ENCODE peak calls at places on chromosomes 13 and 19, in six cellular contexts. G is tibial artery; L is effector memory CD4-positive, alpha-beta T cell; C is uterus; U is cardiac muscle cell; Q is PC-9. Z is an unnamed sample. For H3K4me1, the result is how much of the 10 kb centered on the place peaks cover.

GRCh38 chr13:98930014-98930625 is 47.7 kb downstream of the DOCK9 start:
- DNase-seq in U (no peak), Q (no peak), C (no peak), G (no peak), L (no peak), Z (no peak)

GRCh38 chr13:26255717-26256277 is 1.9 kb downstream of the CDK8 start:
- DNase-seq in Q (no peak), L (no peak), G (no peak), C (no peak), U (peak), Z (no peak)

GRCh38 chr13:50485979-50486935 is 357.2 kb downstream of the DLEU7 start:
- DNase-seq in L (no peak), Q (no peak), U (peak), C (no peak), G (no peak), Z (no peak)

GRCh38 chr19:58054792-58055482 is 4.1 kb upstream of the ZNF135 start:
- DNase-seq in C (peak), G (no peak), Q (no peak), L (no peak), U (peak), Z (no peak)

GRCh38 chr19:35040826-35041547 is 534 bp upstream of the HPN start:
- DNase-seq in G (peak), U (peak), L (no peak), C (peak), Q (peak), Z (no peak)

GRCh38 chr13:104584481-104584880 is 1518.3 kb upstream of the SLC10A2 start:
- DNase-seq in C (no peak), L (no peak), Q (no peak), G (no peak), U (peak), Z (no peak)

GRCh38 chr13:43767351-43767901 is 19.3 kb downstream of the ENOX1 start:
- DNase-seq in Q (no peak), C (peak), L (no peak), U (peak), G (no peak), Z (no peak)

GRCh38 chr13:31947105-31947504 is 84.5 kb upstream of the FRY start:
- DNase-seq in Q (no peak), U (no peak), C (no peak), L (no peak), G (no peak), Z (no peak)

GRCh38 chr19:19261350-19262189 is 11.5 kb downstream of the TM6SF2 start:
- DNase-seq in G (no peak), L (no peak), C (no peak), U (no peak), Q (no peak), Z (no peak)

GRCh38 chr19:44689290-44690130 is 9.4 kb upstream of the CEACAM16 start:
- DNase-seq in L (peak), Q (peak), G (peak), U (peak), C (peak), Z (peak)

GRCh38 chr19:28643284-28643683 is 569.7 kb downstream of the UQCRFS1 start:
- DNase-seq in L (no peak), U (no peak), Q (no peak), G (no peak), C (no peak), Z (no peak)

GRCh38 chr19:996051-996838 is 4.0 kb upstream of the GRIN3B start:
- DNase-seq in G (no peak), U (peak), L (peak), Q (peak), C (no peak), Z (peak)

GRCh38 chr13:98401936-98402335 is 175.0 kb downstream of the STK24 start:
- DNase-seq in Q (no peak), L (no peak), G (no peak), U (no peak), C (no peak), Z (no peak)

GRCh38 chr19:56309511-56310185 is 5.0 kb downstream of the ZSCAN5A start:
- DNase-seq in C (no peak), Q (peak), U (peak), L (peak), G (no peak), Z (peak)

GRCh38 chr13:46179576-46180368 is 2.2 kb downstream of the LCP1 start:
- DNase-seq in L (peak), C (no peak), Q (no peak), G (peak), U (no peak), Z (peak)

GRCh38 chr13:20590568-20590967 is 23.6 kb downstream of the IFT88 start:
- DNase-seq in L (no peak), G (no peak), Q (no peak), C (no peak), U (no peak), Z (no peak)

GRCh38 chr13:78655906-78656305 is 3.0 kb downstream of the OBI1 start:
- DNase-seq in U (no peak), Q (no peak), C (no peak), G (no peak), L (no peak), Z (no peak)

GRCh38 chr13:37138169-37138568 is 32.7 kb upstream of the CSNK1A1L start:
- DNase-seq in Q (no peak), U (peak), L (no peak), C (no peak), G (no peak), Z (no peak)

GRCh38 chr19:34989248-34989797 is 10.8 kb upstream of the GRAMD1A start:
- DNase-seq in G (peak), L (no peak), Q (no peak), U (no peak), C (no peak), Z (no peak)

GRCh38 chr13:72983085-72983768 is 75.6 kb upstream of the KLF5 start:
- DNase-seq in Q (no peak), U (peak), L (no peak), C (no peak), G (no peak), Z (no peak)

GRCh38 chr19:34474233-34474989 is 7.1 kb upstream of the WTIP start:
- DNase-seq in C (no peak), L (no peak), Q (no peak), U (no peak), G (no peak), Z (no peak)

GRCh38 chr13:34322416-34323074 is 504.6 kb downstream of the RFC3 start:
- DNase-seq in C (no peak), G (no peak), U (no peak), Q (no peak), L (no peak), Z (no peak)

GRCh38 chr19:28130066-28130511 is 1082.9 kb downstream of the UQCRFS1 start:
- DNase-seq in L (no peak), G (no peak), U (no peak), Q (no peak), C (no peak), Z (no peak)

GRCh38 chr13:98157188-98157587 is 14.3 kb downstream of the FARP1 start:
- DNase-seq in L (no peak), Q (no peak), C (no peak), G (no peak), U (no peak), Z (no peak)

GRCh38 chr13:64457976-64458375 is 2772.2 kb downstream of the PCDH9 start:
- DNase-seq in C (no peak), G (no peak), L (no peak), Q (no peak), U (peak), Z (no peak)

DNA sequence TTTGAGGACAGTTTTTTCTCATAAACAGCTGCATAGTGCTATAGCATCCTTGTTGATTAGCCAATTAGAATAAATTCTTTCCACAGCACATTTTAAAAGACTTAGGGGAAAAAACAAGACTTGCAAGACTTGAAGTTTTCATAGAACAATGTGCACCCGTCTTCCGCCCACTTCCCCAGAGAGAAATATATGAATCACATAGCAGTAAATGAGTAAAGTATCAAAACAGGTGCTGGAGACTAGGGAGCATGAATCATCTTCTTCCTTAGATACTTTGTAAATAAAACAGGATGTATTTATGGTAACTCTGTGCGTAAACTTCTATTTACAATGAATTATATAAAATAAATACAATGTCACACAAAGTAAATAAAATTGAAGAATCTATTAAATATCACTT is 75.1 kb downstream of the COL4A2 start:
- DNase-seq in G (no peak), L (no peak), C (no peak), U (peak), Q (peak), Z (no peak)
- H3K4me1 ChIP-seq in G (half or more), L (under half), C (under half), U (under half), Q (under half), Z (under half)

DNA sequence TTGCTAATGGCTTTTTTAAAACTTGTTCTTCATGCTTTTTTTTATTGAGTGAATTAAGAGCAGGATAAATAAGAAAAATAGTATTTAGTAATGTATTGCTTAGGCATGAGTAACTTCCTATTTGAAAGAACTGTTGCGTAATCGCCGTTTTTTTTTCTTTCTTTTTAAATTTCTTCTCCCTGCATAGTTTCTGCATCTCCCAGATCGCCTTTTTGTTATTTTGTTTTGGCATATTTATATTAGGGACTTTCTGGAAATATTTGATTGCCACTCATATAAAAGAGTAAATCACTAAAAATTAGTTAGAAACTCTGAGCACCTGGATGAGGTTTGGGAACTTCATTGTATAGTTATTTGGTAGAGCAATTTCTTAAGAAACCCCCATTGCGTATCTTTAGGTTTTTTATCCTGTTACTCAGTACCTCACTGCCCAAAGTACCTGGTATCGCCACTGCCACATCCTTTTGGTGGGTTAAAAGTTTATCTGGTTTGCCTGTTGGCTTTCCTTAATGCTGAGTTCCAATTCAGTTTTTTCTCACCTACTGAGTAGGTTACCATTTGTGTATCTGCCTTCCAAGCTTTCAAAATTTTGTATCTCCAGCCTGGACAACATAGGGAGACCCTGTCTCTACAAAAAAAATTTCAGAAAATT is 36.2 kb upstream of the LPAR6 start:
- DNase-seq in G (no peak), L (no peak), U (peak), C (no peak), Q (no peak), Z (no peak)
- H3K4me3 ChIP-seq in G (no peak), L (peak), U (no peak), C (no peak), Q (no peak), Z (peak)

GRCh38 chr19:4987286-4987685 is 18.4 kb downstream of the KDM4B start:
- DNase-seq in Q (no peak), L (no peak), G (no peak), U (peak), C (no peak), Z (no peak)
- H3K4me1 ChIP-seq in Q (under half), L (under half), G (under half), U (half or more), C (under half), Z (under half)

DNA sequence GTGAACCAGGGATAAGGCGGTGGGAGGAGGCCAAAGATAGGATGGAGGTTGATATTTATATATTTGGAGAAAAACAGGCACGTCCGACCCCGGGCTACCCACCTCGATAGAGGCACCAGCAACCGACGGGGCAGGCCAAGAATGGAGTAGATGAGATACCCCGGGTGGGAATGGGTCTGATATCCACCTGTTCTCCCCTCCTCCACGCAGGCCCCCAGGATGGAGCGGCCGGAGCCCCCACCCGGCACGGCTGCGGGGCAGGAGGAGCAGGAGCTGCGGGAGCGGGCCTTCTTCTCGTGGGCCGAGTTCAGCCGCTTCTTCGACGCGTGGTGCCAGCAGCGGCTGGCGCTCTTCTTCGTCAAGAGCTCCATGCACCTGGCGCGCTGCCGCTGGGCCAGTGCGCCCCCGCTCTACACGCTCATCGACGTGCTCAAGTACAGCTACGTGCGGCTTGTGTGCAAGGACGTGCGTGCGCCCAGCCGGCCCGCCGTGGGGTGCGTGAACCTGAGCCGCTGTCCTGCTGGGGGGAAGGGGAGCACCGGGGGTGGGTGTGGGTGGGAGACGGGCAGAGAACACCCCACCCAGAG is 1.2 kb downstream of the ZSWIM9 start:
- DNase-seq in Q (no peak), G (no peak), C (no peak), U (no peak), L (no peak), Z (no peak)
- H3K4me3 ChIP-seq in Q (peak), G (no peak), C (no peak), U (peak), L (no peak), Z (no peak)

GRCh38 chr19:50067575-50067974 is 41.8 kb downstream of the ZNF473 start:
- DNase-seq in G (no peak), C (no peak), U (no peak), L (no peak), Q (no peak), Z (no peak)
- H3K4me1 ChIP-seq in G (under half), C (under half), U (under half), L (under half), Q (under half), Z (under half)

GRCh38 chr19:52336117-52336811 is at the start of gene ZNF610:
- DNase-seq in G (peak), L (peak), Q (peak), C (peak), U (peak), Z (peak)
- H3K4me3 ChIP-seq in G (peak), L (peak), Q (peak), C (peak), U (peak), Z (peak)